ENCODE peak calls at places on chromosomes 11 and 22, in six cellular contexts. C, K, W, O, I and T are unnamed samples.

GRCh38 chr11:126518130-126518995 is 162.9 kb downstream of the ST3GAL4 start:
- DNase-seq in C (no peak), K (no peak), W (no peak), O (no peak), I (no peak), T (no peak)

GRCh38 chr22:22516992-22517391 is 3.1 kb downstream of the ZNF280A start:
- DNase-seq in C (no peak), K (no peak), W (no peak), O (no peak), I (no peak), T (no peak)

GRCh38 chr11:78795862-78796261 is 221.2 kb upstream of the NARS2 start:
- DNase-seq in C (no peak), K (no peak), W (no peak), O (no peak), I (no peak), T (no peak)

GRCh38 chr11:101429708-101430107 is 154.1 kb downstream of the TRPC6 start:
- DNase-seq in C (no peak), K (no peak), W (no peak), O (no peak), I (no peak), T (no peak)

GRCh38 chr11:48141475-48142100 is 75.0 kb upstream of the OR4B1 start:
- DNase-seq in C (no peak), K (no peak), W (no peak), O (no peak), I (no peak), T (no peak)

GRCh38 chr11:102007567-102008437 is 39.4 kb upstream of the CFAP300 start:
- DNase-seq in C (no peak), K (no peak), W (no peak), O (no peak), I (peak), T (no peak)

GRCh38 chr11:2298795-2299747 is 2.6 kb downstream of the C11orf21 start:
- DNase-seq in C (peak), K (peak), W (peak), O (peak), I (peak), T (peak)

GRCh38 chr11:43504316-43504950 is 145.7 kb downstream of the TTC17 start:
- DNase-seq in C (no peak), K (no peak), W (no peak), O (no peak), I (peak), T (no peak)

GRCh38 chr11:46347637-46348311 is 511 bp downstream of the DGKZ start:
- DNase-seq in C (no peak), K (no peak), W (no peak), O (no peak), I (no peak), T (no peak)

GRCh38 chr11:11022126-11022730 is 164.4 kb upstream of the ZBED5 start:
- DNase-seq in C (no peak), K (no peak), W (no peak), O (no peak), I (peak), T (no peak)

GRCh38 chr11:116446048-116446399 is 326.8 kb downstream of the BUD13 start:
- DNase-seq in C (no peak), K (no peak), W (no peak), O (no peak), I (no peak), T (no peak)

GRCh38 chr11:117449111-117449693 is 121.5 kb downstream of the CEP164 start:
- DNase-seq in C (no peak), K (no peak), W (no peak), O (no peak), I (no peak), T (no peak)

GRCh38 chr11:67158241-67158640 is 39.2 kb downstream of the KDM2A start:
- DNase-seq in C (no peak), K (no peak), W (no peak), O (no peak), I (no peak), T (no peak)

GRCh38 chr22:46220921-46221320 is 29.2 kb downstream of the CDPF1 start:
- DNase-seq in C (no peak), K (no peak), W (no peak), O (no peak), I (no peak), T (no peak)

GRCh38 chr11:47394322-47395224 is 13.8 kb upstream of the SLC39A13 start:
- DNase-seq in C (peak), K (peak), W (peak), O (peak), I (no peak), T (no peak)

GRCh38 chr22:27445876-27446275 is 355.7 kb downstream of the MN1 start:
- DNase-seq in C (no peak), K (no peak), W (peak), O (no peak), I (no peak), T (no peak)

GRCh38 chr11:62242021-62242420 is at the start of gene SCGB1D2:
- DNase-seq in C (no peak), K (peak), W (peak), O (peak), I (no peak), T (no peak)

GRCh38 chr11:73991471-73992006 is 8.9 kb upstream of the UCP2 start:
- DNase-seq in C (no peak), K (no peak), W (no peak), O (peak), I (no peak), T (no peak)

GRCh38 chr11:16960250-16960649 is 54.0 kb downstream of the PLEKHA7 start:
- DNase-seq in C (no peak), K (no peak), W (no peak), O (no peak), I (no peak), T (no peak)

GRCh38 chr11:63991558-63991957 is 5.3 kb downstream of the OTUB1 start:
- DNase-seq in C (no peak), K (no peak), W (no peak), O (no peak), I (no peak), T (no peak)

DNA sequence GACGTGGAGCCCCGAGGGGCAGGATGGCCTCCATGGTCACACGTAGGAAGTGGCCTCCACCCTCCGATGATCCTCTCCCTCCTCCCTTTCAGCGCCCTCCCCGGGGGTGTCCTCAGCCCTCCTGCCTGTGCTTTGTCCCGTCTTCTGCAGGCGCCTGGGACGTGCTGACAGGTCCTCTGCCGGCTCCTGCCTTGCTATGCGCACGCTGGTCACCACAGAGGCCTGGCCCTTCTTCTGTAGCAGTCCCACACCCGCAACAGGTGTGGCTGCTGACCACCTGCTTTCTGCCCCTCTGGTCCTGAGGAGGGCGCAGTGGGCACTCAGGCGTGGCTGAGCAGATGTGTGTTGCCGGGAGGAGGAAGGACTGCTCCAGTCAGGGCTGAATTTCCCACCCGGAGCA is 27.7 kb upstream of the PPP6R3 start:
- DNase-seq in C (no peak), K (no peak), W (peak), O (no peak), I (peak), T (peak)
- TF ChIP-seq CTCF in C (no peak), K (no peak), W (no peak), O (no peak), I (no peak), T (no peak)

GRCh38 chr11:86905252-86905651 is 49.9 kb downstream of the FZD4 start:
- DNase-seq in C (no peak), K (no peak), W (no peak), O (no peak), I (no peak), T (no peak)
- TF ChIP-seq CTCF in C (no peak), K (no peak), W (no peak), O (no peak), I (no peak), T (no peak)

DNA sequence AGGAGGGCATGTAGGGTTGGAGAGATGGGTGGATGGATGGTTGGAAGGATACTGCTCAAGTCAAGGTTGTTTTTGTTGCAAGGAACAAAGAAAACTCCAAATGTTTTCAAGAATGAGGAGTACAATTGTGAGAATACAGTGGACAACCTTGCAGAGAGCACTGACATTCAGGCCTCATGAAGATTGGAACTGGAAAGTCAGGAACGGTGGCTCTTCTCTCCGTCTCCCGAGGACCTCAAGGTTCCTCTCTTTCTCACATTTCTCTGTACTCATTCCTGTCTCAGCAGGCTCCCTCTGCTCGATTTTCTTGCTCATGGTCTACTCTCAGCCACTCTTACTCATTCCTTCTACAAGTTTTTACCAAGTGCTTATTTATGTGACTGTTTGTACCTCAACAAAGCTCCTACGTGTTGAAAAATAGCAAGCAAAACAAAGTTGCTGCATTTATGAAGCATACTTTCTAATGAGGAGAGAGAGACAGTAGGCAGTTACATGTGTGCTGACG is 97.6 kb downstream of the SWAP70 start:
- DNase-seq in C (no peak), K (no peak), W (no peak), O (no peak), I (no peak), T (no peak)
- TF ChIP-seq CTCF in C (no peak), K (no peak), W (no peak), O (no peak), I (no peak), T (no peak)

DNA sequence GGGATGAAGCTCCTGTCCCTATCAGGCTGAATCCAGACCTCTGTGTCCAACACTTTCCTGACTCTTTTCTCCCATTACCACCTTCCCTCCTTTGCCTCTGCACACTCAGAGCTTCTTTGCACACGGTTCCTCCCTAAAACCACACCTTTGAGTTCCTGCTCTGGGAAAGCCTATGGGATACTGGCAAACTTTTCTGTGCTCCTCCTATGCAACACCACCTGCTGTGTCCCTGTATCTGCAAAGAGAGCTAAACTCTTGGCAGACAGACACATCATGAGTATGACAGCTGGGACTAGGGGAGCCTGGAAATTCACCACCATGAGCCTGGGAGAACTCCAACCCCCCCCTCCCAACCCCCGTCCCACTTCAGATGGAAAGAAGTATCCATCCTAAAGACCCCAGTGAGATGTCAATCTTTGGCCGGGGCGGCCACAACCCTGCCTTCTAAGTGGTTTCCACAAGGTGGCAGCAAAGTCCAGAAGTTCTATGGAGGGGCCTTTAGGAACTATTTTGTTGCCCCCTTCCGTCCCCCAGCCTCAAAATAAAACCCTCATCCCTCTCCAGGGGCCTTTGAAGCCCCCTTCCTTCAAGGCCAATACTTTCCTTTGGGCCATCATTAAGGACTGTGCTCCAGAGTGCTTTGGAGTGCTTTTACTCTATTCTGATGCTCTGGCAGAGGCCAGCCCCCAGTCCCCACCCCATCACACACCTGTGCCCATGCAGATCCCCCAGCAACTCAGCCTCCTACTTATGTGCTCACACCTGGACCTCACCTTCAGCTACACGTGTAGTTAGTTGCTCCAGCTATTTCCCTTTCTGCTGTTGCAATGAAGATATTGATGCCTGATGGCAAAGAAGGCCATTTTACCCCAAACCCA is 19.4 kb downstream of the HTR3A start:
- DNase-seq in C (peak), K (no peak), W (no peak), O (no peak), I (peak), T (no peak)
- TF ChIP-seq CTCF in C (peak), K (no peak), W (peak), O (peak), I (peak), T (peak)

GRCh38 chr22:38699784-38700183 is 959 bp downstream of the JOSD1 start:
- DNase-seq in C (no peak), K (no peak), W (no peak), O (no peak), I (no peak), T (no peak)
- TF ChIP-seq CTCF in C (no peak), K (no peak), W (no peak), O (no peak), I (no peak), T (no peak)

DNA sequence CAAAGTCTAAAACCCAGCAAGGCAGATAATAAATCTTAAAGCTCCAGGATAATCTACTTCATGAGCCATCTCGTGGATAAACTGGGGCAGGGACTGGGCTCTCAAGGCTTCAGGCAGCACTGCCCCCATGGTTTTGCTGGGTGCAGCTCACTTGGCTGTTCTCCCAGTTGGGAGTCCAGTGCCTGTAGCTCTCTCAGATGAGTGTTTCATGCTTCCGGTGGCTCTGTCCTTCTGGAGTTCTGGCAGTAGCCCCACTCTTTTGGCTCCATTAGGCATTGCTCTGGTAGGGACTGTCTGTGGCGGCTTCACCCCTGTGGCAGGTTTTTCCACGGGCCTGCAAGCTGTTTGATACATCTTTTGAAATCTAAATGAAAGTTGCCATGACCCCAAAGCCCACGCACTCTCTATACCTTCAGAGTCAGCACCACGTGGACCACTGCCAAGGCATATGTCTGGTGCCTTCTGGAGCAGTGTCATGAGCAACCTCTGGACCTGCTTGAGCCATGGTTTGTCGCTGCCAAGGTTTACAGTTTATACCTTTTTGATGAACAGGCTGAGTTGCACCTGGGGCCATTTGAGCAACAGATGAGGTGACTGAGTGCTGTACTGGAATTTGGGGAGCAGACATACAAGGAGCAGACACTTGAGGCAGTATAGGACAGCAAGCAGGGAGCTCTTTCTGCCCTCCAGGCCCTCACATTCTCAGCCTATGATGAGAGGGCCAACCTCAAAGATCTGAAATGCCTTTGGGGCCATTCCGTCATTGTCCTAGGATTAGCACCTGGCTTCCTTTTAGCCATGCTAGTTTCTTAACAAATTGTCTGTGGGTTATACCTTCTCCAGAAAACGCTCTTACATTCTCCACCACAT is 48.6 kb downstream of the MTNR1B start:
- DNase-seq in C (no peak), K (no peak), W (no peak), O (no peak), I (no peak), T (no peak)
- TF ChIP-seq CTCF in C (no peak), K (no peak), W (no peak), O (no peak), I (no peak), T (no peak)

GRCh38 chr11:35463211-35463810 is 44.0 kb upstream of the SLC1A2 start:
- DNase-seq in C (no peak), K (no peak), W (no peak), O (no peak), I (no peak), T (no peak)

GRCh38 chr11:35464308-35464707 is 45.0 kb upstream of the SLC1A2 start:
- DNase-seq in C (no peak), K (no peak), W (no peak), O (no peak), I (no peak), T (no peak)

GRCh38 chr11:35466058-35466457 is 46.7 kb upstream of the SLC1A2 start:
- DNase-seq in C (no peak), K (no peak), W (no peak), O (no peak), I (no peak), T (no peak)

GRCh38 chr11:35458846-35459245 is 39.5 kb upstream of the SLC1A2 start:
- DNase-seq in C (no peak), K (no peak), W (no peak), O (no peak), I (no peak), T (no peak)

GRCh38 chr11:35461917-35462316 is 42.6 kb upstream of the SLC1A2 start:
- DNase-seq in C (no peak), K (no peak), W (no peak), O (no peak), I (no peak), T (no peak)
- TF ChIP-seq CTCF in C (no peak), K (no peak), W (no peak), O (no peak), I (no peak), T (peak)